ENCODE peak calls at places on chromosomes 12 and 14, in five cellular contexts. B is HepG2, J is IMR-90, T is A549, K is H1. A is an unnamed sample.

GRCh38 chr14:22388669-22389625 is 200.1 kb downstream of the DAD1 start:
- DNase-seq in B (peak; percentile 67), J (peak; percentile 51), T (peak; percentile 13), K (no peak), A (no peak)

GRCh38 chr12:111201036-111201435 is 167.9 kb downstream of the PHETA1 start:
- DNase-seq in B (no peak), J (no peak), T (no peak), K (peak; percentile 15), A (no peak)

GRCh38 chr12:75713434-75713833 is 202.0 kb upstream of the KRR1 start:
- DNase-seq in B (no peak), J (no peak), T (no peak), K (no peak), A (no peak)

GRCh38 chr12:27462151-27462694 is 15.7 kb downstream of the SMCO2 start:
- DNase-seq in B (no peak), J (peak; percentile 87), T (no peak), K (no peak), A (no peak)

GRCh38 chr14:48568688-48569087 is 893.3 kb upstream of the MDGA2 start:
- DNase-seq in B (no peak), J (peak; percentile 47), T (no peak), K (no peak), A (no peak)

GRCh38 chr14:21098134-21098891 is at the start of gene ZNF219:
- DNase-seq in B (peak; percentile 74), J (peak; percentile 27), T (peak; percentile 57), K (peak; percentile 54), A (peak; percentile 48)

GRCh38 chr12:44193281-44193680 is 357.4 kb downstream of the TMEM117 start:
- DNase-seq in B (no peak), J (no peak), T (no peak), K (no peak), A (no peak)

GRCh38 chr12:126792411-126792810 is 1474.6 kb upstream of the TMEM132C start:
- DNase-seq in B (no peak), J (no peak), T (no peak), K (no peak), A (no peak)

GRCh38 chr14:100851946-100852620 is 26.2 kb downstream of the MEG3 start:
- DNase-seq in B (no peak), J (no peak), T (no peak), K (no peak), A (peak; percentile 31)

GRCh38 chr14:56975521-56975920 is 165.2 kb upstream of the OTX2 start:
- DNase-seq in B (no peak), J (no peak), T (no peak), K (no peak), A (no peak)

GRCh38 chr14:28264306-28264705 is 502.3 kb upstream of the FOXG1 start:
- DNase-seq in B (no peak), J (no peak), T (no peak), K (no peak), A (no peak)
- TF ChIP-seq MAFK in B (no peak), J (no peak), T (no peak), K (no peak), A (no peak)

GRCh38 chr12:26121323-26121740 is 3.5 kb downstream of the BHLHE41 start:
- DNase-seq in B (no peak), J (no peak), T (no peak), K (no peak), A (no peak)
- TF ChIP-seq MAFK in B (no peak), J (no peak), T (no peak), K (no peak), A (no peak)

GRCh38 chr14:74401504-74402241 is 24.3 kb downstream of the SYNDIG1L start:
- DNase-seq in B (no peak), J (no peak), T (no peak), K (no peak), A (peak; percentile 14)

GRCh38 chr14:74402264-74403251 is 23.5 kb downstream of the SYNDIG1L start:
- DNase-seq in B (no peak), J (no peak), T (no peak), K (no peak), A (no peak)

GRCh38 chr14:74403619-74404417 is 22.2 kb downstream of the SYNDIG1L start:
- DNase-seq in B (no peak), J (no peak), T (no peak), K (no peak), A (no peak)

GRCh38 chr14:74400919-74401503 is 25.0 kb downstream of the SYNDIG1L start:
- DNase-seq in B (no peak), J (no peak), T (no peak), K (no peak), A (no peak)

GRCh38 chr14:74400328-74400727 is 25.7 kb downstream of the SYNDIG1L start:
- DNase-seq in B (no peak), J (no peak), T (peak; percentile 19), K (peak; percentile 23), A (no peak)
- TF ChIP-seq MAFK in B (no peak), J (no peak), T (no peak), K (no peak), A (no peak)

DNA sequence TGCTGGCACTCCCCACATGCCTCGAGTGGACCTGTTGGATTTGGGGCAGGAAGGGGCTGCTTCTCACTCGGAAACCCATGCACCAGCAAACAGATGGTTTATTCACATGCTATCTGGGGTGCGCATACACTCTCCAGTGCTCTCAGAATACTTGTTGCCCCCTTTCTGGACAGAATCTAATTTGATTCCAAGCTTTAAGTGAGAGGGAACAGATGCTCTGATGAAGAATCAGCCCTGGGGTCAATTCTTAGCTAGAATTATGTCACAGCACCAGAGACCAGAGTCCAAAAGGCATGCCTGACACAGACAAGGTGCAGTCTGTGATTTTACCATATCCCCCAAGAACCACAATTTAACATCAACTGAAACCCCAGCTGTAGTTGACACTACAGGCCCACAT is 83.8 kb downstream of the SPTB start:
- DNase-seq in B (no peak), J (no peak), T (no peak), K (no peak), A (no peak)
- TF ChIP-seq MAFK in B (no peak), J (no peak), T (no peak), K (no peak), A (no peak)

GRCh38 chr14:71536015-71536535 is 396.2 kb upstream of the RGS6 start:
- DNase-seq in B (no peak), J (peak; percentile 27), T (no peak), K (no peak), A (no peak)
- TF ChIP-seq MAFK in B (no peak), J (no peak), T (no peak), K (no peak), A (no peak)

DNA sequence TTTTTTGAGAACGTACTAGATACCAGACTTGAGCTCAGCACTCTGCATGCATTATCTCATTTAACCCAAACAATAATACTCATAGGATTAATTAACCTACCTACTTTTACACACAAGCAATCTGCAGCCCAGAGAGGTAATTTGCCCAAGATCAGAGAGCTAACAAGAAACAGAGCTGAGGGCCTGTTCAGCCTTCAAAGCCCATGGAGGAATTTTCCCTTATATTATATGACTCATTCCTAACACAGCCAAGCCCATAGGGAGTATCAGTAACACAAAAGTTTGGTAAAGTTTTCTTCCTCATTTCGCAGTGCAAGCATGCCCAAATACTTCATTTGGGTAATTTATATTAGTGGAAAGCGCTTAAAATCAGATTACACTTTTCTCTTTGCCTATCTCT is 94.7 kb downstream of the GALC start:
- DNase-seq in B (no peak), J (peak; percentile 0), T (no peak), K (no peak), A (no peak)
- TF ChIP-seq MAFK in B (no peak), J (no peak), T (no peak), K (no peak), A (no peak)

GRCh38 chr12:607541-608001 is 55.7 kb downstream of the NINJ2 start:
- DNase-seq in B (no peak), J (no peak), T (no peak), K (no peak), A (no peak)
- TF ChIP-seq MAFK in B (no peak), J (no peak), T (no peak), K (no peak), A (no peak)

GRCh38 chr14:24351517-24351916 is 11.7 kb upstream of the RIPK3 start:
- DNase-seq in B (no peak), J (peak; percentile 43), T (no peak), K (no peak), A (no peak)
- TF ChIP-seq MAFK in B (no peak), J (peak; percentile 33), T (no peak), K (no peak), A (no peak)

A was measured in K562.